ENCODE peak calls at places on chromosomes 6 and 20, in four cellular contexts. T is fibroblast of pulmonary artery; P is H7; J is CD4-positive, CD25-positive, alpha-beta regulatory T cell. L is an unnamed sample.
A peak's percentile ranks its signal among the peaks of the same experiment; 100 is the strongest.

GRCh38 chr6:147621280-147621679 is 112.8 kb downstream of the SAMD5 start:
- DNase-seq in T (peak; percentile 36), P (no peak), J (no peak), L (no peak)

GRCh38 chr6:125790403-125791150 is at the start of gene NCOA7:
- DNase-seq in T (peak; percentile 69), P (peak; percentile 90), J (peak; percentile 75), L (peak; percentile 75)

GRCh38 chr6:12504325-12504966 is 212.1 kb upstream of the PHACTR1 start:
- DNase-seq in T (peak; percentile 23), P (peak; percentile 61), J (no peak), L (peak; percentile 57)

GRCh38 chr6:17225767-17226166 is 55.4 kb upstream of the RBM24 start:
- DNase-seq in T (no peak), P (no peak), J (no peak), L (no peak)

GRCh38 chr20:38304845-38305447 is 990 bp downstream of the BPI start:
- DNase-seq in T (peak; percentile 58), P (peak; percentile 84), J (no peak), L (peak; percentile 55)

GRCh38 chr6:73391735-73392134 is 2.9 kb upstream of the DDX43 start:
- DNase-seq in T (no peak), P (no peak), J (no peak), L (peak; percentile 46)

GRCh38 chr20:61263084-61263695 is 11.1 kb downstream of the CDH4 start:
- DNase-seq in T (peak; percentile 33), P (peak; percentile 74), J (peak; percentile 10), L (peak; percentile 19)

GRCh38 chr6:134173007-134173690 is 120.7 kb upstream of the SLC2A12 start:
- DNase-seq in T (peak; percentile 47), P (no peak), J (no peak), L (peak; percentile 74)

GRCh38 chr20:43973671-43974450 is 59.2 kb downstream of the TOX2 start:
- DNase-seq in T (no peak), P (no peak), J (no peak), L (no peak)

GRCh38 chr6:117263353-117263927 is 1.9 kb upstream of the VGLL2 start:
- DNase-seq in T (no peak), P (no peak), J (no peak), L (no peak)

GRCh38 chr6:132819405-132820145 is 5.2 kb downstream of the RPS12 start:
- DNase-seq in T (peak; percentile 11), P (no peak), J (no peak), L (peak; percentile 74)

GRCh38 chr6:81938014-81938761 is 185.7 kb upstream of the TENT5A start:
- DNase-seq in T (peak; percentile 90), P (no peak), J (no peak), L (peak; percentile 99)

GRCh38 chr20:10447028-10447427 is 11.9 kb downstream of the SLX4IP start:
- DNase-seq in T (peak; percentile 62), P (no peak), J (peak; percentile 29), L (peak; percentile 64)

GRCh38 chr6:136889271-136890193 is 32.6 kb upstream of the SLC35D3 start:
- DNase-seq in T (no peak), P (no peak), J (no peak), L (no peak)

GRCh38 chr6:170122676-170123075 is 168.2 kb downstream of the DLL1 start:
- DNase-seq in T (no peak), P (no peak), J (no peak), L (peak; percentile 62)

GRCh38 chr6:5937516-5937915 is 69.2 kb downstream of the NRN1 start:
- DNase-seq in T (no peak), P (no peak), J (no peak), L (no peak)

GRCh38 chr20:21302645-21303060 is 478 bp upstream of the XRN2 start:
- DNase-seq in T (no peak), P (no peak), J (no peak), L (no peak)

GRCh38 chr6:143695106-143696059 is 17.6 kb downstream of the PHACTR2 start:
- DNase-seq in T (no peak), P (no peak), J (no peak), L (no peak)

GRCh38 chr20:6178537-6178936 is 55.7 kb upstream of the FERMT1 start:
- DNase-seq in T (peak; percentile 69), P (peak; percentile 18), J (no peak), L (peak; percentile 61)

GRCh38 chr20:6940052-6940451 is 172.6 kb downstream of the BMP2 start:
- DNase-seq in T (peak; percentile 6), P (peak; percentile 37), J (no peak), L (peak; percentile 69)

GRCh38 chr6:45900808-45901752 is 114.6 kb downstream of the CLIC5 start:
- DNase-seq in T (no peak), P (peak; percentile 45), J (no peak), L (peak; percentile 48)

GRCh38 chr6:106185626-106186025 is 99.5 kb downstream of the PRDM1 start:
- DNase-seq in T (no peak), P (no peak), J (no peak), L (no peak)

GRCh38 chr6:13089296-13089994 is 238.9 kb downstream of the TBC1D7 start:
- DNase-seq in T (peak; percentile 65), P (no peak), J (no peak), L (no peak)

GRCh38 chr6:164216368-164216767 is 801.9 kb downstream of the QKI start:
- DNase-seq in T (no peak), P (no peak), J (no peak), L (no peak)

GRCh38 chr20:46111028-46111835 is 6.9 kb upstream of the CD40 start:
- DNase-seq in T (no peak), P (no peak), J (no peak), L (no peak)

GRCh38 chr20:6053776-6054688 is at the start of gene LRRN4:
- DNase-seq in T (peak; percentile 40), P (peak; percentile 74), J (no peak), L (peak; percentile 85)

GRCh38 chr6:135094403-135094821 is 39.8 kb upstream of the HBS1L start:
- DNase-seq in T (no peak), P (no peak), J (peak; percentile 11), L (peak; percentile 50)

GRCh38 chr20:60132827-60133549 is 174.8 kb downstream of the CDH26 start:
- DNase-seq in T (no peak), P (no peak), J (no peak), L (no peak)

GRCh38 chr6:111096246-111096645 is 8.9 kb downstream of the SLC16A10 start:
- DNase-seq in T (no peak), P (no peak), J (peak; percentile 43), L (peak; percentile 89)

GRCh38 chr6:108526739-108527174 is 34.0 kb upstream of the FOXO3 start:
- DNase-seq in T (peak; percentile 69), P (peak; percentile 60), J (no peak), L (peak; percentile 55)

GRCh38 chr6:6434151-6434550 is 113.7 kb upstream of the F13A1 start:
- DNase-seq in T (no peak), P (no peak), J (no peak), L (peak; percentile 91)

GRCh38 chr6:155523821-155524238 is 68.2 kb upstream of the NOX3 start:
- DNase-seq in T (no peak), P (peak; percentile 46), J (no peak), L (no peak)

GRCh38 chr6:149922642-149923326 is at the start of gene RAET1G:
- DNase-seq in T (peak; percentile 95), P (peak; percentile 97), J (peak; percentile 60), L (peak; percentile 96)
- H3K4me3 ChIP-seq in T (peak within 1 kb of the TSS; percentile 64), P (peak within 1 kb of the TSS; percentile 52), J (peak within 1 kb of the TSS; percentile 55), L (peak within 1 kb of the TSS; percentile 72)

DNA sequence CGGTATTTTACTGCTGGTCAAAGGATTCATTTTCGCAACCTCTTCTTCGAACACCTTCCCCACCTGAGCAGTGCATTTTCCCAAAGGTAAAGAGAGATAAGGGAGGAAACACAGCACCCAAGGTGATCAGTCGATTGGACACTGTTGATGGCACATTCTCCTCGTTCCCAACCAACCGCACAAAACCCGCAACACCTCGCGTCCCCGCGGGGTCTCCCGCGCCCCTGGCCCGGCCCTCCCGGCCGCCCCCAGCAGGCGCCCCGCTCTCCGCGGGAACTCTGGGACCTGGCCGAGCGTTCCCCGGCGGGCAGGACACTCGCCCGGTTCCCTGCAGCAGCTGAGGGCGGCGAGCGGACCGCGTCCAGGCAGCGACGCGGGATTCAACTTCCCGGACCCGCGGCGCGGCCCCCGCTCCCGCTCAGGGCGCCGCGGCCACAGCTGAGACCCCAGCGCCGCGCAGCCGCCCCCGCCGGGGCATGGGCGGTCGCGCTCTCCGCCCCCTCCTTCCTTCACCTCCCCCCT is 506 bp downstream of the RGS17 start:
- DNase-seq in T (no peak), P (no peak), J (no peak), L (peak; percentile 16)
- H3K4me3 ChIP-seq in T (peak overlapping the region; percentile 91), P (peak overlapping the region; percentile 58), J (no peak overlapping the region), L (peak overlapping the region; percentile 60)

DNA sequence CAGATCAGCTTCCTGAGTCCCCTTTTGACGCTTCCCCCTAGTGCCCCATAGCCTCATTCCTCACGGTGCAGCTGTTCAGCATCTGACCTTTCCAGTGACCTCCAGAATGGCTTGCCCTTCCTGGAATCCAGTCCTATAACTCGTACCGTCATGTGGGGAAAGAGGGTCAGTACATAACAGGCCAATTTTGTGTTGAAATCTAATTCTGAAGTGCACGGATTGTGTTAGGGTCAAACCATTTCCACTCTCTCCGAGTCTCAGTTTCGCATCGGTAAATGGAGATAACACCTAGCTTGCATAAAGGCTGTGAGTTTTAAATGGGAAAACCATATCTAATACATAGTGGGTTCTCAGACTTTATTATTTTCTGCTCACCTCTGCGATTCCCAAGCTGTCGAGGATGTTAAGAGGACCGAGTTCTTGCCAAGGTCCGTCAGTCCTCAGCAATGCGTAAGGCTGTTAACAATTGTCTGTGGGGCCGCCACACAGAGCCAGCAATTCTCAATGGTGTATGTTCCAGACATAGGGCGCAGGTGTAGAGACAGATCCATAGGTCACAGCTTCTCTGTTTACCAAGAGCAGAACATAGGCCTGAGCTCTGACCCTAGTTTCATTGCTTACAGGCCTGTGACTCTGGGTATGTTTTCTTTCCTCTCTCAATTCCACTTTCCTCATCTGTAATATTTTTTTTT is 45.5 kb upstream of the CCR6 start:
- DNase-seq in T (no peak), P (no peak), J (no peak), L (no peak)
- H3K4me3 ChIP-seq in T (no peak overlapping the region), P (no peak overlapping the region), J (no peak overlapping the region), L (no peak overlapping the region)

DNA sequence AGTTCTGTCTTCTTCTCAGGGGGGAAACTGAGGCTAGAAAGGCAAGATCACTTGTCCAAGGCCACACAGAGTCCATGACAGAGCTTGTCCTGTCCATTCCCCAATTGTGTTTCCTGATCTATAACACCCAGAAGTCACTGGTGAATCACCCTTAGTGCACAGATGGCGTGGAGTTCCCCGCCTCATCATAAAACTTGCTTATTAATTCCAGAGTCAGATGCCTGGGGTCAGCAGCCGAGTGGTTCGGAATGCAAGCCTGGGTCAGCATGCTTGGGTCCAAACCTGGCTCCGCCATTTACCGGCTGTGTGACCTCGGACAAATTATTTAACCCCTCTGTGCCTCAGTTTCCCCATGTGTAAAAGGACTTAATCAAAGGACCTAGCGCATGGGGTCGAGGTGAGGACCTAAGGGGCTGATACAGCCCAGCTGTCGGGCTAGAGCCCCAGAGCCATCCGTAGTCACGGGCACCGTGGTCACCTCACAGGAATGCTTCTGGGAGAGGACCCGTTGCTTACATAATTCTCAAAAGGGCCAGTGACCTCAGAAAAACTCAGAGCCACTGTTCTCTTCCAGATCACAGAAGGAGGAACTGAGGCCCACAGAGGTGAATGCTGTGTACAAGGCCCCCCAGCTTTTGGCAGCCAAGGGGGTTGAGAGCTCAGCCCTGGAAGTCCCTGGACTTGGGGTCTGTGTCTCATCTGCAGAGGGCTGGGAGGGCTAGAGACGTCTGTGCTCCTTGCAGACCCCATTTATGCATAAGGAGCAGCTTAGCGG is 1.4 kb upstream of the ZBP1 start:
- DNase-seq in T (no peak), P (peak; percentile 31), J (no peak), L (peak; percentile 14)
- H3K4me3 ChIP-seq in T (no peak overlapping the region), P (no peak overlapping the region), J (peak overlapping the region; percentile 45), L (no peak overlapping the region)

GRCh38 chr6:15904651-15905376 is 224.1 kb upstream of the MYLIP start:
- DNase-seq in T (no peak), P (no peak), J (no peak), L (no peak)
- H3K4me3 ChIP-seq in T (no peak overlapping the region), P (no peak overlapping the region), J (no peak overlapping the region), L (no peak overlapping the region)

L was measured in epithelial cell of esophagus.